ENCODE peak calls at places on chromosomes 4 and X, in seven cellular contexts. V is NCI-H1092 treated with DMSO at 0.1 percent for 48 hours; E is stimulated activated CD4-positive, alpha-beta T cell treated with anti-CD3 and anti-CD28 coated beads, Interleukin-15, amount 100 ng/mL, for 24 hours; U is NCI-H774; W is astrocyte of the spinal cord; Z is kidney glomerular epithelial cell; H is upper lobe of left lung. K is an unnamed sample.
A peak's percentile ranks its signal among the peaks of the same experiment; 100 is the strongest.

GRCh38 chr4:169988252-169988651 is 37.9 kb downstream of the MFAP3L start:
- DNase-seq in V (no peak), E (no peak), U (no peak), W (no peak), Z (no peak), H (no peak), K (no peak)

GRCh38 chr4:110424144-110424543 is 51.8 kb upstream of the ENPEP start:
- DNase-seq in V (no peak), E (no peak), U (no peak), W (no peak), Z (no peak), H (no peak), K (no peak)

GRCh38 chr4:127012549-127012948 is 620.2 kb upstream of the INTU start:
- DNase-seq in V (peak; percentile 24), E (no peak), U (no peak), W (peak; percentile 81), Z (peak; percentile 66), H (no peak), K (peak; percentile 37)

GRCh38 chr4:53497446-53498069 is 93.7 kb downstream of the LNX1 start:
- DNase-seq in V (no peak), E (no peak), U (no peak), W (peak; percentile 44), Z (no peak), H (no peak), K (peak; percentile 88)

GRCh38 chrX:103919336-103919682 is 43.1 kb upstream of the TMSB15B start:
- DNase-seq in V (peak; percentile 74), E (no peak), U (no peak), W (peak; percentile 56), Z (peak; percentile 40), H (no peak), K (peak; percentile 55)

GRCh38 chr4:109075617-109076016 is 226.8 kb downstream of the COL25A1 start:
- DNase-seq in V (no peak), E (no peak), U (no peak), W (no peak), Z (no peak), H (no peak), K (no peak)

GRCh38 chrX:5959286-5959685 is 269.4 kb downstream of the NLGN4X start:
- DNase-seq in V (no peak), E (no peak), U (no peak), W (no peak), Z (no peak), H (no peak), K (no peak)

GRCh38 chrX:45850775-45851433 is 650.2 kb upstream of the DIPK2B start:
- DNase-seq in V (peak; percentile 51), E (peak; percentile 55), U (peak; percentile 3), W (peak; percentile 51), Z (no peak), H (peak; percentile 28), K (peak; percentile 56)

GRCh38 chr4:122914292-122914904 is 8.0 kb downstream of the NUDT6 start:
- DNase-seq in V (peak; percentile 4), E (no peak), U (no peak), W (peak; percentile 70), Z (peak; percentile 51), H (no peak), K (peak; percentile 46)

GRCh38 chr4:181728567-181728966 is 514.6 kb upstream of the TENM3 start:
- DNase-seq in V (no peak), E (no peak), U (no peak), W (no peak), Z (no peak), H (no peak), K (no peak)

GRCh38 chr4:87506974-87507701 is 22.0 kb downstream of the SPARCL1 start:
- DNase-seq in V (no peak), E (no peak), U (no peak), W (peak; percentile 84), Z (no peak), H (no peak), K (peak; percentile 89)

GRCh38 chr4:143458966-143459365 is 54.5 kb upstream of the SMARCA5 start:
- DNase-seq in V (no peak), E (no peak), U (no peak), W (no peak), Z (no peak), H (no peak), K (peak; percentile 2)

GRCh38 chrX:3393168-3393567 is 46.7 kb upstream of the MXRA5 start:
- DNase-seq in V (no peak), E (no peak), U (no peak), W (no peak), Z (no peak), H (no peak), K (no peak)

GRCh38 chr4:15718959-15719358 is 16.1 kb downstream of the BST1 start:
- DNase-seq in V (no peak), E (no peak), U (no peak), W (no peak), Z (no peak), H (no peak), K (no peak)

GRCh38 chr4:11813951-11814446 is 385.3 kb upstream of the HS3ST1 start:
- DNase-seq in V (no peak), E (no peak), U (no peak), W (no peak), Z (no peak), H (no peak), K (no peak)

GRCh38 chrX:31126205-31126604 is 54.4 kb upstream of the FTHL17 start:
- DNase-seq in V (no peak), E (no peak), U (no peak), W (peak; percentile 49), Z (no peak), H (no peak), K (peak; percentile 59)

GRCh38 chr4:16032382-16032743 is 51.5 kb downstream of the PROM1 start:
- DNase-seq in V (no peak), E (no peak), U (no peak), W (no peak), Z (no peak), H (no peak), K (no peak)

GRCh38 chrX:16836371-16836770 is 33.8 kb downstream of the RBBP7 start:
- DNase-seq in V (no peak), E (peak; percentile 7), U (no peak), W (no peak), Z (no peak), H (peak; percentile 26), K (peak; percentile 42)

GRCh38 chr4:168978001-168978700 is 31.9 kb downstream of the CBR4 start:
- DNase-seq in V (no peak), E (no peak), U (no peak), W (peak; percentile 31), Z (peak; percentile 19), H (no peak), K (peak; percentile 63)

GRCh38 chr4:17613761-17614415 is 553 bp upstream of the MED28 start:
- DNase-seq in V (no peak), E (peak; percentile 12), U (peak; percentile 54), W (no peak), Z (peak; percentile 82), H (peak; percentile 35), K (peak; percentile 71)

GRCh38 chrX:31227250-31227649 is 155.4 kb upstream of the FTHL17 start:
- DNase-seq in V (no peak), E (no peak), U (no peak), W (no peak), Z (no peak), H (no peak), K (peak; percentile 72)

GRCh38 chrX:112830540-112830939 is 10.1 kb downstream of the AMOT start:
- DNase-seq in V (no peak), E (no peak), U (no peak), W (no peak), Z (no peak), H (no peak), K (no peak)

GRCh38 chrX:122219226-122219625 is 964.9 kb upstream of the GRIA3 start:
- DNase-seq in V (no peak), E (no peak), U (no peak), W (no peak), Z (no peak), H (no peak), K (no peak)

GRCh38 chr4:185341841-185342240 is 53.9 kb downstream of the LRP2BP start:
- DNase-seq in V (no peak), E (no peak), U (no peak), W (no peak), Z (no peak), H (no peak), K (no peak)

GRCh38 chr4:73702796-73703287 is 37.5 kb upstream of the CXCL8 start:
- DNase-seq in V (no peak), E (no peak), U (no peak), W (no peak), Z (no peak), H (no peak), K (no peak)

K was measured in iris pigment epithelial cell.